ENCODE peak calls at places on chromosomes 12 and 14, in six cellular contexts. C, M, X, A, Q and V are unnamed samples.

GRCh38 chr12:131387281-131388163 is 323.4 kb upstream of the SFSWAP start:
- DNase-seq in A (no peak), X (no peak), C (no peak), Q (no peak), M (no peak), V (no peak)

GRCh38 chr12:55654506-55655224 is 18.0 kb downstream of the OR10P1 start:
- DNase-seq in A (no peak), M (no peak), Q (no peak), X (no peak), C (no peak), V (no peak)

GRCh38 chr14:46054526-46054925 is 597.1 kb downstream of the RPL10L start:
- DNase-seq in X (no peak), M (peak), Q (peak), C (no peak), A (peak), V (no peak)

GRCh38 chr14:61233436-61233956 is 47.6 kb downstream of the TMEM30B start:
- DNase-seq in M (no peak), C (peak), Q (no peak), A (no peak), X (no peak), V (no peak)

GRCh38 chr12:49777800-49778748 is 36.7 kb downstream of the TMBIM6 start:
- DNase-seq in A (peak), C (peak), M (no peak), Q (no peak), X (no peak), V (no peak)

GRCh38 chr14:62064741-62065323 is 302.6 kb downstream of the SNAPC1 start:
- DNase-seq in A (no peak), M (no peak), C (no peak), Q (no peak), X (peak), V (no peak)

GRCh38 chr12:28759334-28759733 is 389.7 kb upstream of the FAR2 start:
- DNase-seq in A (peak), Q (no peak), X (no peak), C (no peak), M (no peak), V (no peak)

GRCh38 chr12:25994252-25994651 is 35.8 kb downstream of the RASSF8 start:
- DNase-seq in A (peak), C (no peak), X (no peak), M (peak), Q (peak), V (no peak)

GRCh38 chr12:2311001-2311778 is 258.4 kb downstream of the CACNA1C start:
- DNase-seq in Q (peak), C (no peak), X (no peak), M (peak), A (peak), V (no peak)

GRCh38 chr12:24769682-24770081 is 179.2 kb downstream of the BCAT1 start:
- DNase-seq in X (no peak), C (no peak), Q (no peak), A (no peak), M (no peak), V (no peak)

GRCh38 chr12:47214771-47215170 is 135.0 kb upstream of the AMIGO2 start:
- DNase-seq in X (no peak), A (no peak), Q (no peak), C (no peak), M (no peak), V (no peak)

GRCh38 chr12:6226002-6226700 is 26.0 kb downstream of the CD9 start:
- DNase-seq in C (peak), Q (no peak), A (peak), X (no peak), M (no peak), V (no peak)

GRCh38 chr14:75010472-75010871 is 7.8 kb downstream of the EIF2B2 start:
- DNase-seq in Q (no peak), M (no peak), C (no peak), X (no peak), A (peak), V (no peak)

GRCh38 chr12:22100952-22101748 is 55.1 kb downstream of the CMAS start:
- DNase-seq in Q (peak), C (peak), M (peak), A (peak), X (no peak), V (no peak)

GRCh38 chr14:95046711-95047681 is 110.3 kb downstream of the DICER1 start:
- DNase-seq in C (no peak), X (no peak), A (peak), Q (no peak), M (peak), V (no peak)

GRCh38 chr12:12807970-12808702 is 5.0 kb upstream of the DDX47 start:
- DNase-seq in X (no peak), A (peak), Q (no peak), C (no peak), M (no peak), V (no peak)

GRCh38 chr14:29236848-29237247 is 470.3 kb downstream of the FOXG1 start:
- DNase-seq in Q (no peak), C (no peak), M (peak), A (peak), X (no peak), V (no peak)

GRCh38 chr12:121400332-121401139 is 618 bp downstream of the RNF34 start:
- DNase-seq in A (peak), C (peak), M (no peak), Q (no peak), X (peak), V (no peak)

GRCh38 chr12:95248604-95249355 is 31.2 kb downstream of the VEZT start:
- DNase-seq in X (no peak), C (no peak), A (peak), Q (no peak), M (peak), V (no peak)

GRCh38 chr14:55847766-55848165 is 267.8 kb downstream of the KTN1 start:
- DNase-seq in X (no peak), Q (peak), A (peak), M (peak), C (no peak), V (no peak)

GRCh38 chr14:75409425-75410205 is 18.2 kb upstream of the JDP2 start:
- DNase-seq in C (no peak), M (no peak), Q (no peak), A (no peak), X (no peak), V (no peak)

GRCh38 chr14:66228267-66228970 is 257.8 kb upstream of the CCDC196 start:
- DNase-seq in C (no peak), Q (no peak), A (peak), M (peak), X (no peak), V (no peak)

GRCh38 chr12:107884769-107885694 is 110.5 kb downstream of the ASCL4 start:
- DNase-seq in Q (peak), M (peak), X (peak), A (peak), C (peak), V (no peak)

GRCh38 chr14:37592288-37593274 is 2.5 kb downstream of the FOXA1 start:
- DNase-seq in C (no peak), M (no peak), A (no peak), X (no peak), Q (no peak), V (no peak)

GRCh38 chr12:119804011-119804641 is 73.0 kb downstream of the CIT start:
- DNase-seq in Q (no peak), C (peak), A (peak), X (peak), M (peak), V (no peak)